ENCODE peak calls at places on chromosomes 12 and 14, in ten cellular contexts. One of them, this sample, is unnamed. For H3K4me1 and H3K36me3, the result is how much of the 10 kb centered on the place peaks cover.

GRCh38 chr12:117466677-117467362 is 105.4 kb upstream of the NOS1 start:
- DNase-seq in hepatocyte: peak
- DNase-seq in neural progenitor cell: no peak
- DNase-seq in CD8-positive, alpha-beta T cell: no peak
- DNase-seq in RWPE2: no peak
- DNase-seq in lower lobe of right lung: no peak
- DNase-seq in transverse colon: peak
- DNase-seq in aorta: no peak
- DNase-seq in small intestine: peak
- DNase-seq in upper lobe of right lung: no peak
- DNase-seq in this sample: no peak

GRCh38 chr12:6788972-6789905 is at the start of gene CD4:
- DNase-seq in small intestine: no peak
- DNase-seq in neural progenitor cell: no peak
- DNase-seq in CD8-positive, alpha-beta T cell: no peak
- DNase-seq in hepatocyte: no peak
- DNase-seq in aorta: peak
- DNase-seq in lower lobe of right lung: peak
- DNase-seq in RWPE2: no peak
- DNase-seq in transverse colon: peak
- DNase-seq in upper lobe of right lung: peak
- DNase-seq in this sample: no peak

GRCh38 chr14:59507063-59507751 is 22.9 kb downstream of the JKAMP start:
- DNase-seq in hepatocyte: peak
- DNase-seq in RWPE2: no peak
- DNase-seq in upper lobe of right lung: no peak
- DNase-seq in transverse colon: peak
- DNase-seq in CD8-positive, alpha-beta T cell: peak
- DNase-seq in lower lobe of right lung: no peak
- DNase-seq in neural progenitor cell: peak
- DNase-seq in small intestine: peak
- DNase-seq in aorta: peak
- DNase-seq in this sample: peak

GRCh38 chr14:91381801-91382670 is 35.6 kb downstream of the CCDC88C start:
- DNase-seq in neural progenitor cell: no peak
- DNase-seq in CD8-positive, alpha-beta T cell: no peak
- DNase-seq in hepatocyte: no peak
- DNase-seq in small intestine: no peak
- DNase-seq in aorta: no peak
- DNase-seq in upper lobe of right lung: no peak
- DNase-seq in lower lobe of right lung: no peak
- DNase-seq in RWPE2: no peak
- DNase-seq in transverse colon: no peak
- DNase-seq in this sample: peak

GRCh38 chr12:45774508-45775162 is 45.1 kb downstream of the ARID2 start:
- DNase-seq in neural progenitor cell: no peak
- DNase-seq in lower lobe of right lung: no peak
- DNase-seq in aorta: no peak
- DNase-seq in upper lobe of right lung: no peak
- DNase-seq in small intestine: no peak
- DNase-seq in CD8-positive, alpha-beta T cell: no peak
- DNase-seq in RWPE2: no peak
- DNase-seq in transverse colon: no peak
- DNase-seq in hepatocyte: no peak
- DNase-seq in this sample: no peak

GRCh38 chr14:31982642-31983041 is 94.5 kb upstream of the ARHGAP5 start:
- DNase-seq in hepatocyte: no peak
- DNase-seq in CD8-positive, alpha-beta T cell: no peak
- DNase-seq in transverse colon: no peak
- DNase-seq in RWPE2: no peak
- DNase-seq in neural progenitor cell: no peak
- DNase-seq in lower lobe of right lung: no peak
- DNase-seq in small intestine: no peak
- DNase-seq in aorta: no peak
- DNase-seq in upper lobe of right lung: no peak
- DNase-seq in this sample: no peak

GRCh38 chr14:68210729-68211299 is 391.2 kb downstream of the RAD51B start:
- DNase-seq in hepatocyte: peak
- DNase-seq in RWPE2: no peak
- DNase-seq in CD8-positive, alpha-beta T cell: peak
- DNase-seq in aorta: no peak
- DNase-seq in small intestine: peak
- DNase-seq in neural progenitor cell: no peak
- DNase-seq in transverse colon: no peak
- DNase-seq in lower lobe of right lung: no peak
- DNase-seq in upper lobe of right lung: no peak
- DNase-seq in this sample: no peak

GRCh38 chr14:29637406-29637805 is 290.2 kb downstream of the PRKD1 start:
- DNase-seq in neural progenitor cell: no peak
- DNase-seq in RWPE2: no peak
- DNase-seq in lower lobe of right lung: no peak
- DNase-seq in CD8-positive, alpha-beta T cell: no peak
- DNase-seq in aorta: peak
- DNase-seq in upper lobe of right lung: no peak
- DNase-seq in small intestine: peak
- DNase-seq in transverse colon: no peak
- DNase-seq in hepatocyte: no peak
- DNase-seq in this sample: no peak

GRCh38 chr12:107514887-107515445 is 170.6 kb upstream of the PWP1 start:
- DNase-seq in hepatocyte: no peak
- DNase-seq in transverse colon: no peak
- DNase-seq in RWPE2: no peak
- DNase-seq in neural progenitor cell: no peak
- DNase-seq in upper lobe of right lung: no peak
- DNase-seq in CD8-positive, alpha-beta T cell: no peak
- DNase-seq in lower lobe of right lung: no peak
- DNase-seq in small intestine: no peak
- DNase-seq in aorta: no peak
- DNase-seq in this sample: no peak

GRCh38 chr14:68589447-68590232 is 203.2 kb downstream of the ZFP36L1 start:
- DNase-seq in hepatocyte: peak
- DNase-seq in CD8-positive, alpha-beta T cell: no peak
- DNase-seq in neural progenitor cell: no peak
- DNase-seq in lower lobe of right lung: no peak
- DNase-seq in RWPE2: no peak
- DNase-seq in upper lobe of right lung: no peak
- DNase-seq in transverse colon: peak
- DNase-seq in small intestine: no peak
- DNase-seq in aorta: no peak
- DNase-seq in this sample: no peak

GRCh38 chr14:100106260-100106659 is 41.0 kb downstream of the EVL start:
- DNase-seq in RWPE2: peak
- DNase-seq in hepatocyte: no peak
- DNase-seq in small intestine: no peak
- DNase-seq in upper lobe of right lung: no peak
- DNase-seq in neural progenitor cell: no peak
- DNase-seq in lower lobe of right lung: peak
- DNase-seq in transverse colon: no peak
- DNase-seq in CD8-positive, alpha-beta T cell: no peak
- DNase-seq in aorta: no peak
- DNase-seq in this sample: no peak

GRCh38 chr12:62933871-62934798 is 815 bp downstream of the PPM1H start:
- DNase-seq in neural progenitor cell: peak
- DNase-seq in small intestine: peak
- DNase-seq in CD8-positive, alpha-beta T cell: no peak
- DNase-seq in lower lobe of right lung: peak
- DNase-seq in aorta: peak
- DNase-seq in RWPE2: peak
- DNase-seq in transverse colon: peak
- DNase-seq in hepatocyte: peak
- DNase-seq in upper lobe of right lung: peak
- DNase-seq in this sample: peak

GRCh38 chr12:79737875-79738718 is 47.3 kb upstream of the PAWR start:
- DNase-seq in transverse colon: peak
- DNase-seq in hepatocyte: peak
- DNase-seq in RWPE2: no peak
- DNase-seq in CD8-positive, alpha-beta T cell: no peak
- DNase-seq in aorta: no peak
- DNase-seq in lower lobe of right lung: no peak
- DNase-seq in upper lobe of right lung: no peak
- DNase-seq in small intestine: peak
- DNase-seq in neural progenitor cell: peak
- DNase-seq in this sample: peak

GRCh38 chr12:75476076-75476475 is 4.5 kb upstream of the GLIPR1 start:
- DNase-seq in hepatocyte: no peak
- DNase-seq in upper lobe of right lung: no peak
- DNase-seq in aorta: no peak
- DNase-seq in RWPE2: no peak
- DNase-seq in transverse colon: no peak
- DNase-seq in CD8-positive, alpha-beta T cell: no peak
- DNase-seq in neural progenitor cell: no peak
- DNase-seq in lower lobe of right lung: no peak
- DNase-seq in small intestine: no peak
- DNase-seq in this sample: no peak

DNA sequence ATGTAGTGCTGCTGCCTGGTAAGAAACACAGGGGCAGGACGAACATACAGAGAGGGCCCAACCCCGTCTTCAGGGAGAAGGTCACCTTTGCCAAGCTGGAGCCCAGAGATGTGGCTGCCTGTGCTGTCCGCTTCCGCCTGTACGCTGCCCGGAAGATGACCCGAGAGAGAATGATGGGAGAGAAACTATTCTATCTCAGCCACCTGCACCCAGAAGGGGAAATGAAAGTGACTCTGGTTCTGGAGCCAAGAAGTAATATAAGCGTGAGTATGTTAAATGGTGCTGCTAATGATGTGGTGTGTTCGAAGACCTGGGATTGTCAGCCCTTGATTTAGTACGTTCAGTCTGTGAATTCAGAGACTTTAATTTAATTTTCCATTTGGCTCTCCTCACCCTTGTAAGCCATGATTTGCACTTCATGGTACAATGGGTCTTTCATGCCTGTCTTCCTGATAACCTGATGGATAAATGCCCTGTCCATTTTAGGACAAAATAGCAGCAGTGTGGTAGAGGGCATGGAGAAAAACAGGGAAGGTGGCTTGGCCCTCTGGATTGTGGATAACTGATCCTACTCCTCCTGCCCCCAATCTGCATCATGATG is 318.9 kb downstream of the SNAPC1 start:
- DNase-seq in small intestine: no peak
- DNase-seq in upper lobe of right lung: no peak
- DNase-seq in RWPE2: no peak
- DNase-seq in CD8-positive, alpha-beta T cell: no peak
- DNase-seq in lower lobe of right lung: no peak
- DNase-seq in transverse colon: peak
- DNase-seq in hepatocyte: no peak
- DNase-seq in aorta: no peak
- DNase-seq in neural progenitor cell: no peak
- DNase-seq in this sample: no peak
- H3K4me1 ChIP-seq in small intestine: under half
- H3K4me1 ChIP-seq in upper lobe of right lung: under half
- H3K4me1 ChIP-seq in RWPE2: under half
- H3K4me1 ChIP-seq in CD8-positive, alpha-beta T cell: under half
- H3K4me1 ChIP-seq in lower lobe of right lung: under half
- H3K4me1 ChIP-seq in transverse colon: under half
- H3K4me1 ChIP-seq in hepatocyte: under half
- H3K4me1 ChIP-seq in aorta: under half
- H3K4me1 ChIP-seq in neural progenitor cell: under half
- H3K4me1 ChIP-seq in this sample: under half

GRCh38 chr12:10102322-10102721 is 3.5 kb upstream of the CLEC1A start:
- DNase-seq in small intestine: no peak
- DNase-seq in hepatocyte: no peak
- DNase-seq in transverse colon: no peak
- DNase-seq in upper lobe of right lung: no peak
- DNase-seq in CD8-positive, alpha-beta T cell: no peak
- DNase-seq in lower lobe of right lung: no peak
- DNase-seq in RWPE2: no peak
- DNase-seq in neural progenitor cell: no peak
- DNase-seq in aorta: peak
- DNase-seq in this sample: no peak
- H3K4me3 ChIP-seq in small intestine: no peak
- H3K4me3 ChIP-seq in hepatocyte: no peak
- H3K4me3 ChIP-seq in transverse colon: no peak
- H3K4me3 ChIP-seq in upper lobe of right lung: no peak
- H3K4me3 ChIP-seq in CD8-positive, alpha-beta T cell: no peak
- H3K4me3 ChIP-seq in lower lobe of right lung: no peak
- H3K4me3 ChIP-seq in RWPE2: no peak
- H3K4me3 ChIP-seq in neural progenitor cell: no peak
- H3K4me3 ChIP-seq in aorta: no peak
- H3K4me3 ChIP-seq in this sample: no peak

DNA sequence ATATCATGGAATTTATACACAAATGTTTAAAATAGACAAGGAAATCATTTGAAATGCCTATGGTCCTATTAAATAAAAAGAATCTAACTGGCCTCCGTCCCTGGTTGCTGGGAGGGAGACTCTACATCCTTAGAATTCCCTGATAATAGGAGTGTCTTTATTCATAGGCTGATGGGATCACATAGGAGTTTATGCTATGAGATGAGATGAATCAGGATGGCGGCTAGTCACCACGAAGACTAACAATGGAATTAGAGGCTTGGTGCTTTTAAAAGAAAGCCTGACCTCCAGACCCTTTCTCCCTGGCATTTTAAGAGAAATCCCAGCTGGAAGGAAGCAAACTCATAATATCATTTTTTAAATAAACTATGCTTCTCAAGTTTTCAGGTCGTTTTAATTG is 69.7 kb downstream of the SEC23A start:
- DNase-seq in small intestine: no peak
- DNase-seq in upper lobe of right lung: no peak
- DNase-seq in neural progenitor cell: peak
- DNase-seq in hepatocyte: no peak
- DNase-seq in aorta: no peak
- DNase-seq in CD8-positive, alpha-beta T cell: no peak
- DNase-seq in RWPE2: no peak
- DNase-seq in transverse colon: no peak
- DNase-seq in lower lobe of right lung: no peak
- DNase-seq in this sample: peak
- H3K36me3 ChIP-seq in small intestine: under half
- H3K36me3 ChIP-seq in upper lobe of right lung: half or more
- H3K36me3 ChIP-seq in neural progenitor cell: under half
- H3K36me3 ChIP-seq in hepatocyte: under half
- H3K36me3 ChIP-seq in aorta: under half
- H3K36me3 ChIP-seq in CD8-positive, alpha-beta T cell: under half
- H3K36me3 ChIP-seq in RWPE2: half or more
- H3K36me3 ChIP-seq in transverse colon: half or more
- H3K36me3 ChIP-seq in lower lobe of right lung: half or more
- H3K36me3 ChIP-seq in this sample: half or more

DNA sequence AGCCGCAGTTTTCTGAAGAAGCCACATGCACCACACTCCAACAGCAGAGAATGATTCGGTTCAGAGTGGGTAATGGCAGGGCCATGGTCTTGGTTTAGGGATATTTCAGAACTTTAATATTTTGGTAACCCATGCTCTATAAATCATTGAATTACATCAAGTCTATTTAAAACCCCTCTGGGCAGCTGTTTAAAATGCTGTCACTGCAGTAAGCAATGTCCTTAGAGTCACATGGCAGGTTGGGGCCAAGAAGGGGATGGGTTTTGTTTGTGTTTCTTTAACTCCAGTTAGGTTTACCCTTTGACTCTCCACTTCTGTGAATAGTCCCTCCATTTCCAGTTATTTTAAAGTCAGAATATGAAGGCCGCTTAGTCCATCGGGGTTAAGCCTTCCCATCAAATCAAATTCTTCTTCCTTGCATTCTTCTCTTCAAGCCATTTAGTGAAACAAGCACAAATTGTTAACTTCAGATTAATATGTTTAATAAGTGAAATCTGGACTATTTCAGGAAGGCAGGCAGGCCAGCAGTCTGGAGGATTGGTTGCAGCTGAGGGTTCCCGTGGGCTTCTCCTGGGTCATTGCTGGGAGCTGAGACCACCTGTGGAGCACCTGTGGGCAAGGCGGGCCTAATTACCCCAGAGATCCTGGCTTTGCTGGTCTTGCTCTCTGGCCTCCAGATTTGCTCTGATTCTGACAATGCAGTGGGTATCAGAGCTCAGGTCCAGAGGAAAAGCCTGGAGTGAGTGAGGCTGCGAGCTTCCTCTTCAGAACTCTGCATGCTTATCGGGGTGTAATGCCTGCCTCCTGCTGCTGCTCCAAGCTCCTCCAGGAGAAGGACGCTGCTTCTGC is 94.1 kb downstream of the TMEM30B start:
- DNase-seq in RWPE2: no peak
- DNase-seq in upper lobe of right lung: no peak
- DNase-seq in small intestine: no peak
- DNase-seq in lower lobe of right lung: no peak
- DNase-seq in aorta: no peak
- DNase-seq in hepatocyte: no peak
- DNase-seq in transverse colon: no peak
- DNase-seq in CD8-positive, alpha-beta T cell: no peak
- DNase-seq in neural progenitor cell: peak
- DNase-seq in this sample: no peak
- H3K4me1 ChIP-seq in RWPE2: under half
- H3K4me1 ChIP-seq in upper lobe of right lung: under half
- H3K4me1 ChIP-seq in small intestine: under half
- H3K4me1 ChIP-seq in lower lobe of right lung: under half
- H3K4me1 ChIP-seq in aorta: under half
- H3K4me1 ChIP-seq in hepatocyte: under half
- H3K4me1 ChIP-seq in transverse colon: under half
- H3K4me1 ChIP-seq in CD8-positive, alpha-beta T cell: under half
- H3K4me1 ChIP-seq in neural progenitor cell: under half
- H3K4me1 ChIP-seq in this sample: under half

This sample was measured in HAP-1.